ENCODE peak calls at places on chromosomes 6 and 20, in ten cellular contexts. One of them, this sample, is unnamed.
A peak's percentile ranks its signal among the peaks of the same experiment; 100 is the strongest.

GRCh38 chr6:12546659-12546987 is 169.9 kb upstream of the PHACTR1 start:
- DNase-seq in MM.1S: no peak
- DNase-seq in BE2C: no peak
- DNase-seq in CD8-positive, alpha-beta T cell: no peak
- DNase-seq in activated B cell treated with CpG ODN at 0.5 μM for 24 hours: no peak
- DNase-seq in neural crest cell: no peak
- DNase-seq in heart right ventricle: no peak
- DNase-seq in AG04449: no peak
- DNase-seq in mucosa of descending colon: no peak
- DNase-seq in dorsolateral prefrontal cortex: no peak
- DNase-seq in this sample: no peak

GRCh38 chr6:100920028-100920427 is 38.9 kb upstream of the ASCC3 start:
- DNase-seq in heart right ventricle: no peak
- DNase-seq in MM.1S: no peak
- DNase-seq in AG04449: no peak
- DNase-seq in neural crest cell: no peak
- DNase-seq in BE2C: no peak
- DNase-seq in CD8-positive, alpha-beta T cell: no peak
- DNase-seq in mucosa of descending colon: no peak
- DNase-seq in activated B cell treated with CpG ODN at 0.5 μM for 24 hours: no peak
- DNase-seq in dorsolateral prefrontal cortex: no peak
- DNase-seq in this sample: no peak

GRCh38 chr6:139133272-139133671 is 1.6 kb upstream of the HECA start:
- DNase-seq in CD8-positive, alpha-beta T cell: no peak
- DNase-seq in mucosa of descending colon: no peak
- DNase-seq in AG04449: no peak
- DNase-seq in neural crest cell: no peak
- DNase-seq in activated B cell treated with CpG ODN at 0.5 μM for 24 hours: no peak
- DNase-seq in BE2C: no peak
- DNase-seq in heart right ventricle: no peak
- DNase-seq in dorsolateral prefrontal cortex: no peak
- DNase-seq in MM.1S: peak; percentile 96
- DNase-seq in this sample: no peak

GRCh38 chr6:145733770-145734169 is 1.6 kb downstream of the EPM2A start:
- DNase-seq in neural crest cell: no peak
- DNase-seq in MM.1S: no peak
- DNase-seq in heart right ventricle: no peak
- DNase-seq in mucosa of descending colon: no peak
- DNase-seq in dorsolateral prefrontal cortex: no peak
- DNase-seq in BE2C: no peak
- DNase-seq in CD8-positive, alpha-beta T cell: no peak
- DNase-seq in AG04449: no peak
- DNase-seq in activated B cell treated with CpG ODN at 0.5 μM for 24 hours: no peak
- DNase-seq in this sample: peak; percentile 2

GRCh38 chr20:58236612-58237317 is 8.3 kb upstream of the ANKRD60 start:
- DNase-seq in mucosa of descending colon: peak; percentile 85
- DNase-seq in AG04449: no peak
- DNase-seq in neural crest cell: peak; percentile 92
- DNase-seq in BE2C: peak; percentile 84
- DNase-seq in dorsolateral prefrontal cortex: peak; percentile 74
- DNase-seq in CD8-positive, alpha-beta T cell: peak; percentile 85
- DNase-seq in activated B cell treated with CpG ODN at 0.5 μM for 24 hours: peak; percentile 75
- DNase-seq in heart right ventricle: peak; percentile 77
- DNase-seq in MM.1S: peak; percentile 71
- DNase-seq in this sample: peak; percentile 61

GRCh38 chr20:4861961-4862360 is 139.3 kb downstream of the SLC23A2 start:
- DNase-seq in BE2C: no peak
- DNase-seq in AG04449: no peak
- DNase-seq in CD8-positive, alpha-beta T cell: no peak
- DNase-seq in activated B cell treated with CpG ODN at 0.5 μM for 24 hours: no peak
- DNase-seq in heart right ventricle: no peak
- DNase-seq in dorsolateral prefrontal cortex: no peak
- DNase-seq in mucosa of descending colon: no peak
- DNase-seq in MM.1S: no peak
- DNase-seq in neural crest cell: no peak
- DNase-seq in this sample: no peak

GRCh38 chr6:74579794-74580193 is 626.1 kb downstream of the COL12A1 start:
- DNase-seq in MM.1S: no peak
- DNase-seq in activated B cell treated with CpG ODN at 0.5 μM for 24 hours: no peak
- DNase-seq in CD8-positive, alpha-beta T cell: no peak
- DNase-seq in mucosa of descending colon: no peak
- DNase-seq in BE2C: no peak
- DNase-seq in dorsolateral prefrontal cortex: no peak
- DNase-seq in neural crest cell: no peak
- DNase-seq in heart right ventricle: no peak
- DNase-seq in AG04449: no peak
- DNase-seq in this sample: no peak

GRCh38 chr20:36119537-36119936 is 35.0 kb upstream of the EPB41L1 start:
- DNase-seq in MM.1S: no peak
- DNase-seq in AG04449: no peak
- DNase-seq in CD8-positive, alpha-beta T cell: no peak
- DNase-seq in mucosa of descending colon: no peak
- DNase-seq in dorsolateral prefrontal cortex: no peak
- DNase-seq in neural crest cell: no peak
- DNase-seq in BE2C: no peak
- DNase-seq in activated B cell treated with CpG ODN at 0.5 μM for 24 hours: no peak
- DNase-seq in heart right ventricle: no peak
- DNase-seq in this sample: no peak

GRCh38 chr6:10425973-10426780 is 11.3 kb upstream of the TFAP2A start:
- DNase-seq in MM.1S: peak; percentile 71
- DNase-seq in mucosa of descending colon: peak; percentile 39
- DNase-seq in dorsolateral prefrontal cortex: no peak
- DNase-seq in CD8-positive, alpha-beta T cell: no peak
- DNase-seq in neural crest cell: no peak
- DNase-seq in heart right ventricle: no peak
- DNase-seq in activated B cell treated with CpG ODN at 0.5 μM for 24 hours: no peak
- DNase-seq in BE2C: no peak
- DNase-seq in AG04449: no peak
- DNase-seq in this sample: no peak

GRCh38 chr6:10421508-10422281 is 6.8 kb upstream of the TFAP2A start:
- DNase-seq in dorsolateral prefrontal cortex: no peak
- DNase-seq in BE2C: no peak
- DNase-seq in activated B cell treated with CpG ODN at 0.5 μM for 24 hours: no peak
- DNase-seq in MM.1S: no peak
- DNase-seq in neural crest cell: no peak
- DNase-seq in CD8-positive, alpha-beta T cell: no peak
- DNase-seq in heart right ventricle: no peak
- DNase-seq in mucosa of descending colon: peak; percentile 20
- DNase-seq in AG04449: no peak
- DNase-seq in this sample: no peak

GRCh38 chr6:10422282-10423034 is 7.6 kb upstream of the TFAP2A start:
- DNase-seq in heart right ventricle: no peak
- DNase-seq in mucosa of descending colon: no peak
- DNase-seq in AG04449: no peak
- DNase-seq in dorsolateral prefrontal cortex: no peak
- DNase-seq in activated B cell treated with CpG ODN at 0.5 μM for 24 hours: no peak
- DNase-seq in CD8-positive, alpha-beta T cell: no peak
- DNase-seq in BE2C: no peak
- DNase-seq in MM.1S: no peak
- DNase-seq in neural crest cell: no peak
- DNase-seq in this sample: no peak

GRCh38 chr6:10425177-10425972 is 10.5 kb upstream of the TFAP2A start:
- DNase-seq in heart right ventricle: no peak
- DNase-seq in MM.1S: no peak
- DNase-seq in activated B cell treated with CpG ODN at 0.5 μM for 24 hours: no peak
- DNase-seq in mucosa of descending colon: no peak
- DNase-seq in dorsolateral prefrontal cortex: no peak
- DNase-seq in CD8-positive, alpha-beta T cell: no peak
- DNase-seq in neural crest cell: no peak
- DNase-seq in AG04449: no peak
- DNase-seq in BE2C: no peak
- DNase-seq in this sample: no peak

DNA sequence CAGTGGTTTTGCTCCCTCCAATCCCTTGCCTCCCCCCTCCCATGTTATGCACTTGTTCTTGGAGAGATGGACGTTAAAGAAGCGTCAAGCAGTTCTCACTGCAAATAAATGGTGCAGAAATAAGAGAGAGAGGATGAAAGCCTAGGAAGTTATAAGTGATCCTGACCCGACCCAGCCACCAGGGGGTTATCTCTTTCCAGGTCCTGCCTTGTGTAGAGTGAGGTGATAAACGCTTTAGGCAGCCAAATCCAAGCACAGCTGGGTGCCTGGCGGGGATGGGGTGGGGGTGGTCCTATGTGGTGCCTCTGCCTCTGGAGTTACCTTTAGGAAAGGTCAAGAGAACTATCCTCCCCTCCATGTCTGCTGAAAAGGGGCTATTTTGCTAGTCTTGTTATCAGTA is 9.1 kb upstream of the TFAP2A start:
- DNase-seq in AG04449: no peak
- DNase-seq in BE2C: no peak
- DNase-seq in activated B cell treated with CpG ODN at 0.5 μM for 24 hours: no peak
- DNase-seq in mucosa of descending colon: no peak
- DNase-seq in dorsolateral prefrontal cortex: no peak
- DNase-seq in CD8-positive, alpha-beta T cell: no peak
- DNase-seq in neural crest cell: no peak
- DNase-seq in MM.1S: no peak
- DNase-seq in heart right ventricle: no peak
- DNase-seq in this sample: no peak
- TF ChIP-seq CTCF in AG04449: no peak
- TF ChIP-seq CTCF in BE2C: peak; percentile 21
- TF ChIP-seq CTCF in activated B cell treated with CpG ODN at 0.5 μM for 24 hours: no peak
- TF ChIP-seq CTCF in mucosa of descending colon: no peak
- TF ChIP-seq CTCF in dorsolateral prefrontal cortex: no peak
- TF ChIP-seq CTCF in CD8-positive, alpha-beta T cell: no peak
- TF ChIP-seq CTCF in neural crest cell: peak; percentile 49
- TF ChIP-seq CTCF in MM.1S: peak; percentile 17
- TF ChIP-seq CTCF in heart right ventricle: no peak
- TF ChIP-seq CTCF in this sample: peak; percentile 10

GRCh38 chr6:44397424-44398169 is 10.1 kb downstream of the CDC5L start:
- DNase-seq in heart right ventricle: no peak
- DNase-seq in CD8-positive, alpha-beta T cell: no peak
- DNase-seq in MM.1S: no peak
- DNase-seq in mucosa of descending colon: no peak
- DNase-seq in AG04449: no peak
- DNase-seq in dorsolateral prefrontal cortex: no peak
- DNase-seq in neural crest cell: no peak
- DNase-seq in BE2C: peak; percentile 65
- DNase-seq in activated B cell treated with CpG ODN at 0.5 μM for 24 hours: no peak
- DNase-seq in this sample: no peak
- TF ChIP-seq CTCF in heart right ventricle: no peak
- TF ChIP-seq CTCF in CD8-positive, alpha-beta T cell: no peak
- TF ChIP-seq CTCF in MM.1S: no peak
- TF ChIP-seq CTCF in mucosa of descending colon: no peak
- TF ChIP-seq CTCF in AG04449: no peak
- TF ChIP-seq CTCF in dorsolateral prefrontal cortex: no peak
- TF ChIP-seq CTCF in neural crest cell: no peak
- TF ChIP-seq CTCF in BE2C: peak; percentile 65
- TF ChIP-seq CTCF in activated B cell treated with CpG ODN at 0.5 μM for 24 hours: no peak
- TF ChIP-seq CTCF in this sample: no peak

GRCh38 chr6:32967151-32968091 is 973 bp upstream of the BRD2 start:
- DNase-seq in CD8-positive, alpha-beta T cell: peak; percentile 33
- DNase-seq in neural crest cell: no peak
- DNase-seq in AG04449: no peak
- DNase-seq in BE2C: peak; percentile 49
- DNase-seq in mucosa of descending colon: no peak
- DNase-seq in activated B cell treated with CpG ODN at 0.5 μM for 24 hours: no peak
- DNase-seq in MM.1S: peak; percentile 62
- DNase-seq in dorsolateral prefrontal cortex: no peak
- DNase-seq in heart right ventricle: no peak
- DNase-seq in this sample: peak; percentile 49

GRCh38 chr6:32968093-32968769 is at the start of gene BRD2:
- DNase-seq in dorsolateral prefrontal cortex: peak; percentile 94
- DNase-seq in BE2C: peak; percentile 97
- DNase-seq in activated B cell treated with CpG ODN at 0.5 μM for 24 hours: peak; percentile 95
- DNase-seq in CD8-positive, alpha-beta T cell: peak; percentile 96
- DNase-seq in AG04449: no peak
- DNase-seq in heart right ventricle: peak; percentile 98
- DNase-seq in neural crest cell: peak; percentile 92
- DNase-seq in MM.1S: peak; percentile 96
- DNase-seq in mucosa of descending colon: peak; percentile 98
- DNase-seq in this sample: peak; percentile 95

GRCh38 chr6:32969685-32970412 is 1.5 kb downstream of the BRD2 start:
- DNase-seq in CD8-positive, alpha-beta T cell: peak; percentile 75
- DNase-seq in activated B cell treated with CpG ODN at 0.5 μM for 24 hours: peak; percentile 75
- DNase-seq in MM.1S: peak; percentile 72
- DNase-seq in neural crest cell: peak; percentile 68
- DNase-seq in mucosa of descending colon: peak; percentile 81
- DNase-seq in heart right ventricle: peak; percentile 73
- DNase-seq in BE2C: peak; percentile 83
- DNase-seq in dorsolateral prefrontal cortex: peak; percentile 49
- DNase-seq in AG04449: peak; percentile 91
- DNase-seq in this sample: peak; percentile 97

GRCh38 chr6:32970413-32971244 is 2.2 kb downstream of the BRD2 start:
- DNase-seq in MM.1S: peak; percentile 86
- DNase-seq in heart right ventricle: peak; percentile 91
- DNase-seq in neural crest cell: peak; percentile 66
- DNase-seq in mucosa of descending colon: peak; percentile 93
- DNase-seq in AG04449: peak; percentile 69
- DNase-seq in activated B cell treated with CpG ODN at 0.5 μM for 24 hours: peak; percentile 71
- DNase-seq in BE2C: peak; percentile 93
- DNase-seq in CD8-positive, alpha-beta T cell: peak; percentile 80
- DNase-seq in dorsolateral prefrontal cortex: peak; percentile 82
- DNase-seq in this sample: peak; percentile 90

DNA sequence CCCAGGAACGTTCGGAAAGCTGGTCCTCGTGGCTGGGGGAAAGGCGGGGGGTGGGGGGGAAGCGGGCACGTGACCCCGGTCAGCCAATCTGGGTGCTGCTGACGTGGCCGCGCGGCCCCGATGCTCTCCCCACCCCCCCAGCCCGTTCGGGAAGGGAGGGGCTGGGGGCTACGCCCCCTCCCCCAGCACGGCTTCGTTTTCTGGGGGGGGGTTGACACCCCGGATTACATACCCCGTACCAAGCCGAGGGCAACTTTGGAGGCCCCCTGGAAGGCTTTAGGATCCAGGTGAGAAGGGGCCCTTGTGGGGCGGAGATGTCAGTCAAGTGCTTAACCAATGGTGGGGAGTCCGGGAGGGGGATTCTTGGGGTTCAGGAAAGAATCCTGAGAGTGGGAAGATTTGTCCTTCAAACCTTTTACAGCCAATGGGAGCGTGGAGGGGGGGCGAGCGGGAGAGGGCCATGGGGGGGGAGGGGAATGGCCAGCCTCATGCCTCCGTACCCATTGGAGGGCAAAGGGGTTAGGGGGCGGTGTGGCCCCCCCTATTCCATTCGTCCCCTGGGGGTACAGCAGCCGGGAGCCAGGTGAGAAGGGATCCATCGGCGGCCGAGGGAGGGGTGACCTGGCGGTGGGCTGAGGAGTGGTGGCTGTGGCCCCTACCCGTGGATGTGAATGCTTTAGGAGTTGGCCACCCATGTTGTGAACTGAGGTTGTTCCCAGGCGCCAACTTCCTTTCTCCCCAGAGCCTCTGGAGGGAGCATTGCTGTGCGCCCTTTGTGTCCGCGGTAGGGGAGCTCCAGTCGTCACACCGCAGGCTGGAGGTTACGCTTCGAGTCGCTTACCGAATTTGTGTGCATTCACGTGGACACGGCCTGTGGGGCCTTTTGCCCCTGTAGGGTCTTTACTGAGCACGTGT is 633 bp downstream of the BRD2 start:
- DNase-seq in AG04449: no peak
- DNase-seq in neural crest cell: peak; percentile 63
- DNase-seq in mucosa of descending colon: peak; percentile 78
- DNase-seq in MM.1S: peak; percentile 75
- DNase-seq in dorsolateral prefrontal cortex: peak; percentile 67
- DNase-seq in BE2C: peak; percentile 78
- DNase-seq in CD8-positive, alpha-beta T cell: peak; percentile 58
- DNase-seq in heart right ventricle: peak; percentile 80
- DNase-seq in activated B cell treated with CpG ODN at 0.5 μM for 24 hours: peak; percentile 59
- DNase-seq in this sample: peak; percentile 77
- TF ChIP-seq CTCF in AG04449: no peak
- TF ChIP-seq CTCF in neural crest cell: peak; percentile 22
- TF ChIP-seq CTCF in mucosa of descending colon: no peak
- TF ChIP-seq CTCF in MM.1S: peak; percentile 18
- TF ChIP-seq CTCF in dorsolateral prefrontal cortex: peak; percentile 15
- TF ChIP-seq CTCF in BE2C: peak; percentile 12
- TF ChIP-seq CTCF in CD8-positive, alpha-beta T cell: no peak
- TF ChIP-seq CTCF in heart right ventricle: no peak
- TF ChIP-seq CTCF in activated B cell treated with CpG ODN at 0.5 μM for 24 hours: no peak
- TF ChIP-seq CTCF in this sample: peak; percentile 30

DNA sequence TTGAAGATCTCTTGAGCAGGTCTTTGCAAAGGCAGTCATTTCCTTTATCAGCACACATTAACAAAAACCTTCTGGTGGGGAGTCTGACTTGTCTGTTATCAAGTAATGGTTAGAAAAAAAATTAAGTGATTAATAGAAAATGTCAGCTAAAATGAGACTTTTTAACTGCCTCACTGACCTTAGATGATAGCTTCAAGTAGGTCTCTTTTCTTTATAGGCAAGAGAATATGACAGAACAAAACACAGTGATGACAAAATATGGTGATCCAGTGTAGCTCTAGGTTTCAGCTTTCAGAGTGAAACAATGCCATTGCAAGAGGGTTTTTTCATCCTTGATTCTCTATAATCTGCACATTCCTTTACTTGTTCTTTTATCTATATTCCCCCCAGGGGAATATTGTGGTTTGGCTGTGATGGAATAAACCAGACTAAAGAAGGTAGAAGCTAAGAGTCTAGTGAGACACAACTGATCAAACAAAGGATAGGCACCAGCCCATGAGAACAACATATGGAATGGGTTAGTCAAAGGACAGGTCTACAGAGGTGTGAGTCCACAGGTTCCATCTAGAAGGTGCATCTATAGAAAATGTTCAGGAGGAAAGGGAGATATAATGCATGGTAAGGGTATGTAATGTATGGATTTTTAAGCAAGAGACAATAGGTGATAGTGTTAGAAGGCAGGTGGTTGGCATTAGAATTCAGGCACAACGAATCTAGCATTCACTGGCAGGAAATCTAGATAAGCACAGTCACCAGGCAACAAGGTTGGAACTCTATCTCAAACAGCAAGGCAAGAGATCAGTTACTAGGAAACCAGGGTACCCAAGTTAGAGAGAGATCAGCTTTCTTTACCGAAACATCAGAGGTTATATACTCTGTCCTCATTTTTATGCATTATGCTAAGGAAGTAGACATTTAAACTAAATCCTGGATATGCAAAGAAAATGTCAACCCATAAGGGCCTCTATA is 228.9 kb upstream of the SMLR1 start:
- DNase-seq in MM.1S: no peak
- DNase-seq in AG04449: no peak
- DNase-seq in BE2C: no peak
- DNase-seq in CD8-positive, alpha-beta T cell: no peak
- DNase-seq in neural crest cell: no peak
- DNase-seq in mucosa of descending colon: no peak
- DNase-seq in heart right ventricle: no peak
- DNase-seq in activated B cell treated with CpG ODN at 0.5 μM for 24 hours: no peak
- DNase-seq in dorsolateral prefrontal cortex: no peak
- DNase-seq in this sample: no peak
- TF ChIP-seq CTCF in MM.1S: no peak
- TF ChIP-seq CTCF in AG04449: no peak
- TF ChIP-seq CTCF in BE2C: no peak
- TF ChIP-seq CTCF in CD8-positive, alpha-beta T cell: no peak
- TF ChIP-seq CTCF in neural crest cell: no peak
- TF ChIP-seq CTCF in mucosa of descending colon: no peak
- TF ChIP-seq CTCF in heart right ventricle: no peak
- TF ChIP-seq CTCF in activated B cell treated with CpG ODN at 0.5 μM for 24 hours: no peak
- TF ChIP-seq CTCF in dorsolateral prefrontal cortex: no peak
- TF ChIP-seq CTCF in this sample: no peak

This sample was measured in IMR-90.